ENCODE peak calls at places on chromosomes 12 and 14, in six cellular contexts. T is OCI-LY7, M is AG04450, K is foreskin keratinocyte, S is pancreas, C is ascending aorta. Z is an unnamed sample.

GRCh38 chr12:80226576-80226975 is 127.2 kb downstream of the OTOGL start:
- DNase-seq in M (no peak), K (peak), S (no peak), T (no peak), C (no peak), Z (no peak)

GRCh38 chr12:27572486-27573255 is 48.7 kb downstream of the PPFIBP1 start:
- DNase-seq in M (no peak), C (no peak), K (no peak), S (no peak), T (no peak), Z (no peak)

GRCh38 chr12:94271351-94271750 is 123.0 kb downstream of the PLXNC1 start:
- DNase-seq in C (no peak), K (no peak), S (no peak), M (no peak), T (no peak), Z (no peak)

GRCh38 chr12:48966177-48966890 is 5.2 kb downstream of the WNT10B start:
- DNase-seq in S (no peak), C (no peak), M (no peak), T (no peak), K (no peak), Z (no peak)

GRCh38 chr12:58915634-58916033 is 4.7 kb downstream of the LRIG3 start:
- DNase-seq in C (no peak), T (no peak), S (no peak), K (peak), M (no peak), Z (no peak)

GRCh38 chr12:48788852-48789775 is at the start of gene ADCY6:
- DNase-seq in K (no peak), C (peak), T (no peak), M (no peak), S (peak), Z (peak)

GRCh38 chr14:56660677-56661389 is 81.2 kb downstream of the TMEM260 start:
- DNase-seq in C (no peak), S (no peak), T (no peak), K (no peak), M (no peak), Z (no peak)

GRCh38 chr12:57063991-57064725 is 14.2 kb upstream of the MYO1A start:
- DNase-seq in M (no peak), S (no peak), T (peak), K (no peak), C (no peak), Z (no peak)

GRCh38 chr12:128753438-128753837 is 70.3 kb downstream of the SLC15A4 start:
- DNase-seq in C (no peak), K (no peak), S (no peak), M (no peak), T (no peak), Z (no peak)

GRCh38 chr12:128687851-128688250 is 135.9 kb downstream of the SLC15A4 start:
- DNase-seq in T (no peak), M (no peak), C (no peak), K (no peak), S (no peak), Z (no peak)

GRCh38 chr12:92446082-92446460 is 256.7 kb upstream of the PLEKHG7 start:
- DNase-seq in S (no peak), T (no peak), M (no peak), K (peak), C (no peak), Z (no peak)

GRCh38 chr12:130591736-130592135 is 124.4 kb downstream of the RIMBP2 start:
- DNase-seq in S (no peak), T (no peak), C (no peak), K (no peak), M (no peak), Z (no peak)

GRCh38 chr12:68538722-68539614 is 71.7 kb upstream of the RAP1B start:
- DNase-seq in M (no peak), T (no peak), S (no peak), K (no peak), C (peak), Z (no peak)

GRCh38 chr14:22460461-22461195 is 128.4 kb downstream of the DAD1 start:
- DNase-seq in K (no peak), M (no peak), C (no peak), S (no peak), T (no peak), Z (no peak)

GRCh38 chr12:55828357-55828756 is 1.0 kb downstream of the DNAJC14 start:
- DNase-seq in S (no peak), K (no peak), C (peak), T (no peak), M (no peak), Z (no peak)

GRCh38 chr14:68109132-68109531 is 289.6 kb downstream of the RAD51B start:
- DNase-seq in K (no peak), M (no peak), T (no peak), C (no peak), S (no peak), Z (no peak)

GRCh38 chr12:111438501-111438900 is 32.8 kb downstream of the SH2B3 start:
- DNase-seq in S (no peak), T (peak), C (no peak), M (no peak), K (peak), Z (no peak)

GRCh38 chr12:125688223-125688622 is 623.0 kb downstream of the AACS start:
- DNase-seq in C (no peak), T (no peak), M (no peak), S (no peak), K (no peak), Z (no peak)

GRCh38 chr12:109679716-109680520 is 33.7 kb upstream of the FAM222A start:
- DNase-seq in S (no peak), T (no peak), C (no peak), K (no peak), M (no peak), Z (no peak)

GRCh38 chr12:123912415-123913385 is 59.9 kb downstream of the CCDC92 start:
- DNase-seq in K (no peak), C (no peak), S (no peak), M (no peak), T (peak), Z (no peak)

DNA sequence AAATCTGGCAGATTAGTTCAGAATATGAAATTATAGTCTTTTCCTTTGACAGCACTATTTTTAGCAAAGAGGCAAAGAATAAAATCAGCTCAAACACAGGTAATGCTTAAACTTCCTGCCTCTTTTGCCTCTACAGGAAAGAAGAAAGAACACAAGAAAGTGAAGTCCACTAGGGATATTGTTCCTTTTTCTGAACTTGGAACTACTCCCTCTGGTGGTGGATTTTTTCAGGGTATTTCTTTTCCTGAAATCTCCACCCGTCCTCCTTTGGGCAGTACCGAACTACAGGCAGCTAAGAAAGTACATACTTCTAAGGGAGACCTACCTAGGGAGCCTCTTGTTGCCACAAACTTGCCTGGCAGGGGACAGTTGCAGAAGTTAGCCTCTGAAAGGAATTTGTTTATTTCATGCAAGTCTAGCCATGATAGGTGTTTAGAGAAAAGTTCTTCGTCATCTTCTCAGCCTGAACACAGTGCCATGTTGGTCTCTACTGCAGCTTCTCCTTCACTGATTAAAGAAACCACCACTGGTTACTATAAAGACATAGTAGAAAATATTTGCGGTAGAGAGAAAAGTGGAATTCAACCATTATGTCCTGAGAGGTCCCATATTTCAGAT is 17.4 kb downstream of the TMPO start:
- DNase-seq in S (no peak), M (peak), T (peak), K (peak), C (no peak), Z (no peak)
- H3K27ac ChIP-seq in S (no peak), M (no peak), T (no peak), K (no peak), C (no peak), Z (no peak)

GRCh38 chr12:75632452-75632851 is 121.0 kb upstream of the KRR1 start:
- DNase-seq in S (no peak), T (no peak), K (no peak), C (no peak), M (no peak), Z (no peak)
- H3K27ac ChIP-seq in S (no peak), T (no peak), K (no peak), C (no peak), M (no peak), Z (no peak)

DNA sequence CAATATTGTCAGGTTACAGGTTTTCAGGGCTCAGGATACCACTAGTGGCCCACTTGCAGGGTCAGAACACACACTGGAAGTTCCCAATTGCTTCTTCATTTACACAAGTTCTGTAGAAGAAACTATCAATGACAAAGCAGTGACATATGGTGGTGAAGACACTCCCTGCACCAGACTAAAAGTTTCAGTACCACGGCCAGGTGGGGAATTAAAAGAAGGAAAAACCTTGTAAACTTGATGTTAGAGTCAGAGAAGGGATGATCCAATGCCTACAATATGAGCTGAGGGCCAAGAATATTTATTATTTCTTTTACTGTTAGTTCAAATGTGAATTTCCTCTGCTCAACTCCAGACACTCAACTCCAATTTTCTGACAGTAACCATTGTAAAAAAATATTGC is 31.8 kb upstream of the CHST11 start:
- DNase-seq in S (no peak), T (no peak), K (no peak), M (no peak), C (no peak), Z (no peak)
- H3K27ac ChIP-seq in S (no peak), T (no peak), K (no peak), M (no peak), C (no peak), Z (no peak)

DNA sequence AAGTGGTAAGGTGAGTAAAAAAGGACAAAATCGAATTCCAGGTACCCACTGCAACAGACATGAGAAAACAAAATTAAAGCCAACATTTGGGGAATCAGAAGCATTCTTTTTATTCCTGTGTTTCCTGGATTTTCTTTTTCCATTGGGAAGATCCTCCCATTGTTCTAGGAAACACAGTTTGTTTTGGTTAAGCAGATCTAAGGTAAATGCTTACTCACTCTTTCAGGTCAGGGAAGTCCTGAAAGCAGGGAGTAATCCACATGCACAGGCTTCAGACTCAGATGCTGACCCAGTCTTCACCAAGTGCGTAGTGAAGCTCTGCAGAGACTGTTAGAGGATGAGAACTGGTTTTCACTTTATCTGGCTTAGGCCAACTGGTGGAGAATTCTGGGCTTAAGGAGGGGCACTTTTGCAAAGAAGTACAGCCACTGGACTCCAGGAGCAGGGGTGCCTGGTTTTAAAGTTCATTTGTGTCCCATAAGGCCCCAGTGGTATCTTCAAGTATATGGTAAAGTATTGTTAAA is 57.7 kb downstream of the RPAP3 start:
- DNase-seq in C (no peak), M (no peak), T (no peak), S (no peak), K (no peak), Z (no peak)
- H3K27ac ChIP-seq in C (no peak), M (no peak), T (no peak), S (no peak), K (no peak), Z (no peak)

GRCh38 chr12:3137268-3137761 is 60.1 kb downstream of the TSPAN9 start:
- DNase-seq in S (no peak), T (no peak), C (no peak), M (no peak), K (no peak), Z (no peak)
- H3K27ac ChIP-seq in S (no peak), T (no peak), C (no peak), M (no peak), K (no peak), Z (no peak)

GRCh38 chr12:91327136-91327535 is 144.5 kb upstream of the DCN start:
- DNase-seq in K (no peak), S (no peak), M (peak), T (no peak), C (no peak), Z (no peak)
- H3K27ac ChIP-seq in K (no peak), S (no peak), M (no peak), T (no peak), C (peak), Z (no peak)

DNA sequence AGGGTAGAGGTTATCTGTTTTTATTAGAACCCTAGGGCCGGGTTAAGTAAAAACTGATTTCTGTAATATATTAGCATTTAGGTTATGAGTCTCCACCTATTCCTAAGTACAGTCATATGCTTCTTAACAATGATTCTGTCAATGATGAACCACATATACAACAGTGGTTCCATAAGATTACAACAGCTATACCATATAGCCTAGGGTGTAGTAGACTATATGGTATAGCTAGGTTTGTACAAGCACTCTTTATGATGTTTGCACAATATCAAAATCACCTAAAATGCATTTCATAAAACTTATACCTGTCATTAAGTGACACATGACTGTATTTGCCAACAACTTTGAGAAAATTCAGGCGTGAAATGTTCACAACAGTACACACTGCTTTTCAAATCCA is 110.6 kb downstream of the RPL10L start:
- DNase-seq in T (no peak), C (no peak), S (no peak), M (no peak), K (no peak), Z (no peak)
- H3K27ac ChIP-seq in T (no peak), C (no peak), S (no peak), M (no peak), K (no peak), Z (no peak)

GRCh38 chr12:121326996-121327674 is 25.1 kb downstream of the ANAPC5 start:
- DNase-seq in T (no peak), M (no peak), K (no peak), C (no peak), S (no peak), Z (peak)
- H3K27ac ChIP-seq in T (no peak), M (no peak), K (no peak), C (no peak), S (no peak), Z (peak)

Z was measured in caudate nucleus.